ENCODE peak calls at places on chromosomes 5 and 9, in four cellular contexts. D is cardiac fibroblast, Y is germinal center, A is NCI-H345. M is an unnamed sample.

GRCh38 chr5:51832934-51833470 is 449.8 kb downstream of the ISL1 start:
- DNase-seq in D (no peak), Y (no peak), A (no peak), M (no peak)

GRCh38 chr9:122124048-122124447 is 30.9 kb upstream of the TTLL11 start:
- DNase-seq in D (no peak), Y (no peak), A (no peak), M (no peak)

GRCh38 chr5:166562246-166562645 is 1729.2 kb upstream of the WWC1 start:
- DNase-seq in D (peak), Y (no peak), A (no peak), M (no peak)

GRCh38 chr5:1311443-1312055 is 16.7 kb upstream of the TERT start:
- DNase-seq in D (no peak), Y (no peak), A (no peak), M (no peak)

GRCh38 chr9:21413089-21414023 is 4.4 kb downstream of the IFNA8 start:
- DNase-seq in D (no peak), Y (no peak), A (no peak), M (no peak)

GRCh38 chr5:2740051-2740848 is 11.2 kb downstream of the IRX2 start:
- DNase-seq in D (no peak), Y (no peak), A (no peak), M (no peak)

GRCh38 chr9:115551396-115551795 is 433.4 kb upstream of the TNC start:
- DNase-seq in D (no peak), Y (no peak), A (no peak), M (no peak)

GRCh38 chr5:179171816-179172745 is 111.9 kb downstream of the ZNF354C start:
- DNase-seq in D (no peak), Y (no peak), A (no peak), M (no peak)

GRCh38 chr9:119955276-119955675 is 586.0 kb upstream of the BRINP1 start:
- DNase-seq in D (no peak), Y (no peak), A (no peak), M (no peak)

M was measured in gastrocnemius medialis.